ENCODE peak calls at places on chromosomes 5 and 9, in nine cellular contexts. R is tibial artery; A is CD4-positive, CD25-positive, alpha-beta regulatory T cell; M is transverse colon; P is right atrium auricular region; Q is H1; Z is PC-9; B is aorta; O is left ventricle myocardium inferior. S is an unnamed sample.

GRCh38 chr9:88661759-88662158 is 126.8 kb downstream of the NXNL2 start:
- DNase-seq in B (no peak), A (no peak), Q (no peak), M (no peak), R (no peak), P (no peak), Z (no peak), O (no peak), S (no peak)

GRCh38 chr5:141483842-141484241 is 988 bp upstream of the PCDHGC4 start:
- DNase-seq in O (no peak), B (no peak), R (no peak), A (no peak), Z (no peak), P (peak; percentile 23), Q (no peak), M (no peak), S (no peak)

GRCh38 chr5:41537581-41537980 is 27.2 kb upstream of the PLCXD3 start:
- DNase-seq in O (no peak), P (no peak), A (no peak), R (no peak), M (no peak), Z (no peak), B (no peak), Q (no peak), S (no peak)

GRCh38 chr5:43298459-43298858 is 14.8 kb downstream of the HMGCS1 start:
- DNase-seq in M (no peak), A (no peak), B (no peak), R (no peak), P (no peak), Q (no peak), O (no peak), Z (no peak), S (no peak)

GRCh38 chr5:146026307-146027010 is 78.9 kb downstream of the PLAC8L1 start:
- DNase-seq in O (no peak), P (no peak), M (no peak), Q (no peak), B (no peak), A (no peak), Z (no peak), R (no peak), S (no peak)

GRCh38 chr9:38713426-38713825 is 6.5 kb downstream of the FAM240B start:
- DNase-seq in M (no peak), A (no peak), P (no peak), B (no peak), O (no peak), Q (no peak), R (no peak), Z (peak; percentile 58), S (no peak)

GRCh38 chr9:22657713-22658112 is 211.1 kb downstream of the DMRTA1 start:
- DNase-seq in A (no peak), Z (no peak), P (no peak), M (no peak), O (no peak), B (no peak), Q (no peak), R (no peak), S (no peak)

GRCh38 chr9:12708562-12709298 is 15.5 kb downstream of the TYRP1 start:
- DNase-seq in M (no peak), O (no peak), P (no peak), Q (no peak), R (no peak), A (no peak), B (no peak), Z (peak; percentile 45), S (no peak)

GRCh38 chr9:131927092-131927491 is 152.6 kb downstream of the MED27 start:
- DNase-seq in O (no peak), Q (no peak), Z (no peak), M (no peak), P (no peak), A (no peak), R (no peak), B (no peak), S (no peak)

GRCh38 chr9:36322462-36322861 is 64.2 kb upstream of the GNE start:
- DNase-seq in R (no peak), A (no peak), O (no peak), M (no peak), B (no peak), Q (no peak), Z (no peak), P (no peak), S (no peak)

GRCh38 chr9:35341585-35341984 is 148.3 kb upstream of the RUSC2 start:
- DNase-seq in O (peak; percentile 66), Z (no peak), P (peak; percentile 60), B (peak; percentile 81), A (no peak), Q (no peak), M (no peak), R (peak; percentile 90), S (peak; percentile 53)

GRCh38 chr5:158670199-158670598 is 429.5 kb downstream of the EBF1 start:
- DNase-seq in R (no peak), P (no peak), O (no peak), B (no peak), A (no peak), Z (no peak), M (no peak), Q (no peak), S (no peak)

GRCh38 chr9:135908334-135909204 is 1.2 kb upstream of the CAMSAP1 start:
- DNase-seq in Q (no peak), P (no peak), M (peak; percentile 8), Z (no peak), B (peak; percentile 39), O (no peak), A (peak; percentile 22), R (peak; percentile 50), S (no peak)

GRCh38 chr9:126483468-126484056 is 130.2 kb upstream of the LMX1B start:
- DNase-seq in B (no peak), Q (no peak), Z (no peak), O (no peak), R (no peak), A (no peak), P (no peak), M (no peak), S (no peak)

GRCh38 chr5:122129332-122129731 is at the start of gene ZNF474:
- DNase-seq in R (peak; percentile 72), O (no peak), B (peak; percentile 77), Q (no peak), P (no peak), A (no peak), Z (peak; percentile 86), M (peak; percentile 20), S (no peak)

GRCh38 chr5:122126177-122126701 is 3.1 kb upstream of the ZNF474 start:
- DNase-seq in A (no peak), R (no peak), M (no peak), Z (no peak), O (no peak), Q (no peak), B (no peak), P (no peak), S (no peak)

GRCh38 chr5:122124766-122125165 is 4.6 kb upstream of the ZNF474 start:
- DNase-seq in R (no peak), Z (no peak), A (no peak), B (no peak), O (no peak), M (no peak), P (no peak), Q (no peak), S (no peak)

GRCh38 chr5:122130152-122130551 is 806 bp downstream of the ZNF474 start:
- DNase-seq in M (no peak), B (no peak), A (no peak), O (no peak), R (no peak), Q (no peak), Z (no peak), P (no peak), S (no peak)

DNA sequence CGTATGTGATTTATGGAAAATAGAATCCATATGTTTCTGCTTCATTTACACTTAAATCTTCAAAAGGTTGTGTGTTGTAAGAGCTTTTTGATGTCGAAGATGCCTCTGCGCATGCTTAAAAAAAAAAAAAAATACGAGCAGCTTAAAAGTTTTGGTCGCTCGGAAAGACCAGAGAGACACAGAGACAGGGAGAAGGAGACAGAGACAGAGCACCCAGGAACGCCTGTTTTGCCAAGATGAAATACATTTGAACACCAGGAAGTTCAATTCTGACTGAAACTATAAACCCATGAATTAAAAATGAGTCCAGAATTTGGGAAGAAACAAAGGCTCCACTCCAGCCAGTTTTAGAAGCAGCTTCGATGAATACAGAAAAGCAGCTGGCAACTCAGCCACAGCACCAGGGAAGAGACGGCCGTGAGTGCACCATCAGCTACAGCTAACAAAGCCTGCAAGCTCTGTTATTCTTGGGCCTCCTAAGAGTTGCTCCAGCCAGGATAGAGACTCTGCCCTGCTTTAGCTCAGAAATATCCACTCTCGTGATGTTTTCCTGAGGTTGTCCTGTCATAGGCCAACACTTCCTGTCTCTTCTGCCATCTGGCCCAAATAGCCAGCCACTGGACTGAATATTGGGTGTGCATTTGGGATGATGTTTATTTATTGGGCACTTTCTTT is 2.5 kb upstream of the ZNF474 start:
- DNase-seq in P (no peak), M (no peak), R (peak; percentile 69), Z (no peak), O (no peak), Q (no peak), A (no peak), B (peak; percentile 52), S (no peak)
- H3K27ac ChIP-seq in P (peak overlapping the region; percentile 51), M (peak overlapping the region; percentile 58), R (peak overlapping the region; percentile 50), Z (no peak overlapping the region), O (no peak overlapping the region), Q (no peak overlapping the region), A (no peak overlapping the region), B (peak overlapping the region; percentile 76), S (no peak overlapping the region)

GRCh38 chr9:137226338-137227056 is 805 bp upstream of the RNF224 start:
- DNase-seq in Q (no peak), B (no peak), P (no peak), Z (peak; percentile 94), O (no peak), R (no peak), A (no peak), M (no peak), S (no peak)
- H3K4me1 ChIP-seq in Q (peaks cover 23% of the 10 kb centered on the region), B (no peaks in the 10 kb centered on the region), P (no peaks in the 10 kb centered on the region), Z (peaks cover 55% of the 10 kb centered on the region), O (peaks cover 27% of the 10 kb centered on the region), R (no peaks in the 10 kb centered on the region), A (peaks cover 21% of the 10 kb centered on the region), M (peaks cover 14% of the 10 kb centered on the region), S (peaks cover 11% of the 10 kb centered on the region)

GRCh38 chr5:56116599-56117131 is 116.5 kb downstream of the ANKRD55 start:
- DNase-seq in O (no peak), Z (no peak), M (no peak), B (no peak), P (no peak), Q (no peak), R (no peak), A (peak; percentile 28), S (no peak)
- H3K27ac ChIP-seq in O (no peak overlapping the region), Z (no peak overlapping the region), M (no peak overlapping the region), B (no peak overlapping the region), P (no peak overlapping the region), Q (no peak overlapping the region), R (no peak overlapping the region), A (no peak overlapping the region), S (no peak overlapping the region)

DNA sequence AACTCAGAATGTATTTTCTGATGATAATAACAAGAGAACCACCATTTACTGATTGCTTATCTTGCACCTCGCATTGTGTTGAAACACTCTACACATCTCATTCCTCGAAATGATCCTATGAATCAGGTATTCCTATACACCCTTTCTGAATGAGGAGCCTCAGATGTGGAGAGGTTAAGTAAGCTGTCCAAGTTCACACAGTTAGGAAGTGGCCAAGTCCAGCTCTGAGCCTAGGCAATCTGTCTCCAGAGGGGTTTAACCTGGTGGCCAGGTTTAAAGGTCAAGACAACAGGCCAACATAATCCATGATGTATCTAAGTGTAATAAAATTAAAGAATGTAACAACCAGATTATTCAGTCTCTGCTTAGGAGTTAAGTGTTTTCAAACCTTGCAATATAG is 12.9 kb downstream of the FAM169A start:
- DNase-seq in O (no peak), R (no peak), Z (no peak), A (no peak), B (no peak), P (no peak), Q (no peak), M (no peak), S (no peak)
- H3K4me1 ChIP-seq in O (no peaks in the 10 kb centered on the region), R (no peaks in the 10 kb centered on the region), Z (peaks cover 12% of the 10 kb centered on the region), A (peaks cover 18% of the 10 kb centered on the region), B (no peaks in the 10 kb centered on the region), P (no peaks in the 10 kb centered on the region), Q (peaks cover 4% of the 10 kb centered on the region), M (no peaks in the 10 kb centered on the region), S (no peaks in the 10 kb centered on the region)

S was measured in psoas muscle.